ENCODE peak calls at places on chromosomes 4 and X, in five cellular contexts. M is Caki2, G is left colon, Z is RPMI7951, O is HepG2. K is an unnamed sample.

GRCh38 chr4:4524364-4524763 is 17.5 kb downstream of the STX18 start:
- DNase-seq in Z (peak; percentile 20), O (no peak), G (no peak), M (no peak), K (no peak)

GRCh38 chr4:17033256-17034245 is 135.1 kb upstream of the LDB2 start:
- DNase-seq in G (no peak), O (no peak), M (no peak), Z (peak; percentile 8), K (no peak)

GRCh38 chr4:74656596-74656995 is 137.7 kb downstream of the BTC start:
- DNase-seq in G (no peak), O (no peak), Z (no peak), M (no peak), K (no peak)

GRCh38 chrX:130110379-130111219 is at the start of gene ELF4:
- DNase-seq in Z (peak; percentile 57), G (peak; percentile 68), O (no peak), M (peak; percentile 66), K (peak; percentile 85)

GRCh38 chr4:168723020-168723419 is 226.2 kb downstream of the PALLD start:
- DNase-seq in M (no peak), O (no peak), Z (peak; percentile 86), G (no peak), K (no peak)

GRCh38 chrX:97672138-97672537 is 788.4 kb downstream of the RPA4 start:
- DNase-seq in G (peak; percentile 45), Z (no peak), M (no peak), O (no peak), K (no peak)

GRCh38 chr4:26619784-26620183 is 35.9 kb downstream of the TBC1D19 start:
- DNase-seq in M (peak; percentile 4), Z (no peak), O (no peak), G (no peak), K (no peak)

GRCh38 chr4:31692407-31692940 is 972.3 kb downstream of the PCDH7 start:
- DNase-seq in M (no peak), O (no peak), G (no peak), Z (no peak), K (no peak)

GRCh38 chr4:73573794-73574528 is 46.3 kb downstream of the RASSF6 start:
- DNase-seq in Z (peak; percentile 72), O (peak; percentile 79), G (peak; percentile 55), M (peak; percentile 52), K (peak; percentile 43)

GRCh38 chrX:72568406-72569092 is 4.1 kb downstream of the HDAC8 start:
- DNase-seq in G (no peak), O (no peak), M (no peak), Z (peak; percentile 28), K (no peak)

GRCh38 chr4:8647626-8648025 is 55.1 kb downstream of the CPZ start:
- DNase-seq in Z (no peak), O (no peak), M (no peak), G (peak; percentile 1), K (peak; percentile 17)

GRCh38 chr4:27616166-27616565 is 755.5 kb downstream of the STIM2 start:
- DNase-seq in Z (no peak), G (no peak), M (peak; percentile 5), O (no peak), K (no peak)

GRCh38 chr4:68451246-68452211 is 4.3 kb downstream of the TMPRSS11E start:
- DNase-seq in M (no peak), G (no peak), O (no peak), Z (no peak), K (no peak)

GRCh38 chr4:154503598-154503997 is 12.0 kb upstream of the DCHS2 start:
- DNase-seq in O (peak; percentile 37), G (no peak), Z (peak; percentile 19), M (peak; percentile 12), K (no peak)

GRCh38 chr4:138851626-138852443 is 163.7 kb upstream of the NOCT start:
- DNase-seq in O (no peak), G (no peak), Z (no peak), M (no peak), K (no peak)

GRCh38 chr4:57865264-57865663 is 755.1 kb upstream of the IGFBP7 start:
- DNase-seq in M (no peak), O (no peak), Z (no peak), G (no peak), K (no peak)

GRCh38 chr4:41531561-41532245 is 6.3 kb upstream of the LIMCH1 start:
- DNase-seq in G (no peak), M (no peak), O (no peak), Z (no peak), K (no peak)

GRCh38 chr4:108943971-108944370 is 181.1 kb upstream of the ETNPPL start:
- DNase-seq in Z (no peak), G (no peak), M (no peak), O (no peak), K (no peak)

GRCh38 chrX:1392376-1393130 is 640 bp upstream of the SLC25A6 start:
- DNase-seq in Z (peak; percentile 71), M (peak; percentile 77), O (no peak), G (peak; percentile 83), K (peak; percentile 78)

GRCh38 chr4:71855944-71856343 is 72.1 kb upstream of the GC start:
- DNase-seq in G (no peak), Z (no peak), O (no peak), M (no peak), K (no peak)

GRCh38 chr4:103018391-103019318 is 850 bp downstream of the SLC9B1 start:
- DNase-seq in M (peak; percentile 14), G (peak; percentile 36), O (peak; percentile 7), Z (no peak), K (no peak)

GRCh38 chrX:100829730-100830129 is 9.5 kb downstream of the CSTF2 start:
- DNase-seq in Z (peak; percentile 61), O (no peak), M (no peak), G (no peak), K (no peak)

GRCh38 chr4:80471701-80472100 is 136.2 kb downstream of the CFAP299 start:
- DNase-seq in O (no peak), M (peak; percentile 15), Z (no peak), G (peak; percentile 65), K (peak; percentile 52)

GRCh38 chrX:39791691-39792090 is 306.1 kb downstream of the BCOR start:
- DNase-seq in Z (no peak), M (no peak), G (no peak), O (no peak), K (no peak)

GRCh38 chr4:123418486-123418931 is 21.9 kb downstream of the SPRY1 start:
- DNase-seq in Z (peak; percentile 88), M (no peak), O (peak; percentile 97), G (no peak), K (no peak)

GRCh38 chr4:83387922-83388676 is 53.5 kb upstream of the HPSE start:
- DNase-seq in G (no peak), Z (peak; percentile 2), M (no peak), O (no peak), K (no peak)

GRCh38 chrX:110087485-110088356 is 84.8 kb downstream of the TMEM164 start:
- DNase-seq in Z (peak; percentile 90), O (no peak), G (no peak), M (peak; percentile 72), K (peak; percentile 47)

GRCh38 chr4:138175337-138175794 is 66.8 kb downstream of the SLC7A11 start:
- DNase-seq in Z (no peak), O (no peak), G (peak; percentile 61), M (no peak), K (no peak)

GRCh38 chr4:148704291-148704690 is 262.1 kb upstream of the NR3C2 start:
- DNase-seq in O (no peak), Z (no peak), G (no peak), M (no peak), K (no peak)